ENCODE peak calls at places on chromosomes 2 and 18, in five cellular contexts. R is astrocyte of the spinal cord, B is keratinocyte, A is thoracic aorta, I is choroid plexus epithelial cell. F is an unnamed sample.

GRCh38 chr2:219709261-219709867 is 81.9 kb downstream of the SLC4A3 start:
- DNase-seq in R (no peak), A (no peak), B (no peak), I (no peak), F (no peak)

GRCh38 chr2:40098786-40099470 is 319.9 kb upstream of the THUMPD2 start:
- DNase-seq in R (peak; percentile 67), I (no peak), A (no peak), B (no peak), F (peak; percentile 72)

GRCh38 chr2:123908522-123908921 is 116.6 kb upstream of the CNTNAP5 start:
- DNase-seq in I (no peak), R (no peak), B (no peak), A (no peak), F (no peak)

GRCh38 chr18:3832211-3832610 is 382.2 kb downstream of the TGIF1 start:
- DNase-seq in I (no peak), A (no peak), R (no peak), B (no peak), F (no peak)

GRCh38 chr18:67475673-67476072 is 40.8 kb downstream of the DSEL start:
- DNase-seq in A (no peak), B (no peak), R (no peak), I (peak; percentile 78), F (peak; percentile 70)

GRCh38 chr18:46497129-46497528 is 159.9 kb downstream of the LOXHD1 start:
- DNase-seq in R (peak; percentile 19), A (no peak), B (no peak), I (peak; percentile 35), F (peak; percentile 14)

GRCh38 chr2:102251042-102251848 is 60.1 kb upstream of the IL1RL1 start:
- DNase-seq in I (peak; percentile 44), B (no peak), A (no peak), R (peak; percentile 44), F (peak; percentile 60)

GRCh38 chr2:164747786-164748433 is 93.7 kb downstream of the COBLL1 start:
- DNase-seq in A (no peak), B (no peak), I (peak; percentile 28), R (no peak), F (no peak)

GRCh38 chr2:233133239-233133638 is 73.1 kb downstream of the INPP5D start:
- DNase-seq in I (no peak), A (no peak), B (no peak), R (no peak), F (no peak)

GRCh38 chr2:100819365-100820345 is at the start of gene NPAS2:
- DNase-seq in I (peak; percentile 68), A (no peak), B (no peak), R (peak; percentile 43), F (peak; percentile 79)

GRCh38 chr2:44740678-44741077 is 200.8 kb upstream of the SIX3 start:
- DNase-seq in R (no peak), B (no peak), I (peak; percentile 3), A (no peak), F (no peak)

GRCh38 chr2:45067859-45068642 is 58.8 kb upstream of the SIX2 start:
- DNase-seq in B (no peak), A (no peak), I (peak; percentile 57), R (no peak), F (peak; percentile 76)

GRCh38 chr2:102449370-102449974 is 23.6 kb upstream of the SLC9A4 start:
- DNase-seq in A (no peak), I (peak; percentile 77), R (peak; percentile 57), B (no peak), F (peak; percentile 73)

GRCh38 chr18:68874361-68874760 is 76.5 kb downstream of the CCDC102B start:
- DNase-seq in A (no peak), I (peak; percentile 63), B (no peak), R (peak; percentile 50), F (peak; percentile 5)

GRCh38 chr2:174688079-174688478 is 76.2 kb downstream of the CHRNA1 start:
- DNase-seq in I (peak; percentile 74), R (peak; percentile 55), B (no peak), A (no peak), F (peak; percentile 66)

DNA sequence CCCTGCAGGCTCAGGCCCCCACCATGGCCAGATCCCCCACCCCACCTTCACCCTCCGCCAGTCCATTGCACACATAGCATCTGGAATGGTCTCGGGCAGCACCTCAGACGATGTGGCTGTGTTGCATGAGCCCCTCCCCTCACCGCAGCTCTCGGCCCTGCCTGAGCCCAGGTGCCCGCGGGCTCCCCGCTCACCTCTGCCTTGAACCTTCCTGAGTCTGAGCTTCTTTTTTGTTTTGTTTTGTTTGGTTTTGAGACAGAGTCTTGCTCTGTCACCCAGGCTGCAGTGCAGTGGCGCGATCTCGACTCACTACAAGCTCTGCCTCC is 20.1 kb downstream of the RRM2 start:
- DNase-seq in R (no peak), B (no peak), A (no peak), I (no peak), F (no peak)
- TF ChIP-seq CTCF in R (no peak), B (peak; percentile 5), A (no peak), I (no peak), F (no peak)

DNA sequence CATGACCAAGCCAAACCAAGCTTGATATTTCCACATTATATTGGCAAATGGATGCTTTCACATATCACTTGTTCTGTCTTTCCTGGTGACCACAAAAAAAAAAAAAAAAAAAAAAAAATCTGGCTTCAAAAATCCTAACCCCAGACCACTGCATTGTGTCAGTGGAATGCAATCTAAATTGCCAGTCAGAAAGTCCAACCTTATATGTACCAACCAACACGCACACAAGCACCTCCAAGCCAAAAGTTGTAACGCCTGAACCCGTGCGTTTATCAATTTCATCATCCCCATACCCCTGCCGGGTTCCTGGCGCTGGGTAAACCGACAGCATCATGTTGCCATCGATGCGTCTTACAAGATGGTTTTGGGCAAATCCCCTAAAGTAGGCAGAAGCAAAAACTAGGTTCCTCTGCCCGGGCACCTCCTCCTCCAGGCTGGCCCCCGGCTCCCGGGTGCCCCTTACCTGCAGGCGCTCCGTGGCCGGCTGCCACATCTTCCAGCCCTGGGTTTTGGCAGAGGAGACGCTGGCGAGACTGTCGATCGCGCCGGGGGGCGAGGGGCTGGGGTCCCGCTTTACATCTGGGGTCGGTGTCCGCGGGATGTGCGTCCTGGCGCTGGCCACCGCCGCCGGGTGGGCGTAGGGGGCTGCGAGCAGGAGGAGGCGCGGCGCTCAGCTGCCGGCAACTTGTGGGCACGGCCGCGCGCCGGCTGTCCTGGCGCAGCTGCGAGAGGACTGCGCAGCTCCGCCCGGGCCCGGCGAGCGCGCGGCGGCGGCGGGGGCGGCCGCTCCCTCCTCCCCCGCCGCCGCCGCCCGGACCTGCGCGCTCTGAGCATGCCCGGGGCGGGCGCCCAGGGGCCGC is at the start of gene PID1:
- DNase-seq in R (peak; percentile 42), B (no peak), A (no peak), I (peak; percentile 61), F (peak; percentile 69)
- H3K4me3 ChIP-seq in R (peak within 1 kb of the TSS; percentile 68), B (peak within 1 kb of the TSS; percentile 75), A (peak within 1 kb of the TSS; percentile 94), I (peak within 1 kb of the TSS; percentile 87), F (peak within 1 kb of the TSS; percentile 86)

GRCh38 chr2:177291701-177292100 is 27.2 kb upstream of the NFE2L2 start:
- DNase-seq in I (no peak), R (no peak), A (no peak), B (no peak), F (no peak)

GRCh38 chr2:177298191-177298590 is 33.7 kb upstream of the NFE2L2 start:
- DNase-seq in R (no peak), I (no peak), B (no peak), A (no peak), F (no peak)

GRCh38 chr2:177295479-177295878 is 31.0 kb upstream of the NFE2L2 start:
- DNase-seq in A (no peak), I (peak; percentile 73), B (no peak), R (peak; percentile 55), F (peak; percentile 40)

DNA sequence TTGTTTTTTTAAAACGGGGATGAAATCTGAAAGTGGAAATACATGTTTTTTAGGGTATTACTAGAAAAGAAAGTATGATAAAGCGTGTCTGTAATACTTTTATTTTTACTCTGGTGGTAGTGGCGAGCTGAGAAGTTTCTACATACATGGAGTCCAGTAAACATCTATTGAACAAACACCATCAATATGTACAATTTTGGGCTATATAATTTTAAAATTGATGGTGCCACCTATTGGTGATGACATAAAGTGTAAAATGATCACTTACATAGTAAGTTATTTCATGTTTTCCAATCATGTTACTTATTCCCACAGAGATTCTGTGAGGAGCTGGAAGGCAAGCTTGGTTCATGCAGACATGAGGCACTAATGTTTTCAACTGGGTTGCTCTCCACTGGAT is 31.5 kb upstream of the NFE2L2 start:
- DNase-seq in R (peak; percentile 59), B (no peak), A (no peak), I (peak; percentile 62), F (peak; percentile 56)
- TF ChIP-seq CTCF in R (peak; percentile 30), B (peak; percentile 38), A (peak; percentile 32), I (peak; percentile 43), F (peak; percentile 41)

GRCh38 chr2:216013080-216013909 is at the start of gene MREG:
- DNase-seq in I (peak; percentile 71), R (peak; percentile 66), A (no peak), B (no peak), F (peak; percentile 80)

GRCh38 chr2:216011320-216011849 is 2.0 kb downstream of the MREG start:
- DNase-seq in B (no peak), I (no peak), A (no peak), R (no peak), F (no peak)

GRCh38 chr2:216012830-216013079 is 596 bp downstream of the MREG start:
- DNase-seq in I (no peak), A (no peak), B (no peak), R (no peak), F (no peak)

GRCh38 chr2:216014006-216014405 is 655 bp upstream of the MREG start:
- DNase-seq in R (no peak), I (no peak), A (no peak), B (no peak), F (no peak)

GRCh38 chr2:216012133-216012829 is 1.1 kb downstream of the MREG start:
- DNase-seq in A (no peak), R (no peak), B (peak; percentile 33), I (no peak), F (no peak)
- H3K4me3 ChIP-seq in A (peak overlapping the region; percentile 93), R (peak overlapping the region; percentile 58), B (peak overlapping the region; percentile 99), I (peak overlapping the region; percentile 64), F (no peak overlapping the region)

GRCh38 chr2:17851731-17852585 is 26.5 kb upstream of the KCNS3 start:
- DNase-seq in R (peak; percentile 74), I (peak; percentile 78), A (no peak), B (peak; percentile 4), F (peak; percentile 79)
- TF ChIP-seq CTCF in R (peak; percentile 86), I (peak; percentile 95), A (peak; percentile 91), B (peak; percentile 96), F (peak; percentile 87)

GRCh38 chr2:42359304-42359749 is 1.7 kb downstream of the COX7A2L start:
- DNase-seq in I (peak; percentile 35), A (no peak), R (no peak), B (no peak), F (peak; percentile 17)
- H3K4me3 ChIP-seq in I (peak overlapping the region; percentile 100), A (peak overlapping the region; percentile 91), R (peak overlapping the region; percentile 83), B (peak overlapping the region; percentile 84), F (no peak overlapping the region)

DNA sequence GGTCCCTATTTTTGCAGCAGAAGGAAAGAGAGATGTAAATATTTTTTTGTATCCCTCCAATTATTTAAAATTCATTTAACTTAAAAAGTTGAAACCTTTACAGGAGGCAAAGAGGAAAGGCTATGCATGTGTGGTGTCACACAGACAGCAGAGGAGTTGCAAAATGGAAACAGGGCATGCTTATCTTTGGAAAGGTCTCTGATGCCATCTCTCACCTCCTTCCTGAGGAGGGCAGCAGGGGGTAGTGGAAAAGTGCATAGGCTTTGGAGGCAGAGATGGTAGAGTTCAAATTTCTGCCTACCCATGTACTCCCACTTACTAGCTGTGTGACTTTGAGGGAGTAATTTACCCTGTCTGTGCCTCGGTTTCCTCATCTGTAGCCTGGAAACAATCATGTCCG is 99.6 kb upstream of the MCFD2 start:
- DNase-seq in R (no peak), B (no peak), I (no peak), A (no peak), F (no peak)
- TF ChIP-seq CTCF in R (peak; percentile 10), B (peak; percentile 18), I (no peak), A (no peak), F (no peak)

GRCh38 chr2:17661460-17661859 is 92.2 kb downstream of the SMC6 start:
- DNase-seq in B (no peak), R (no peak), I (no peak), A (no peak), F (no peak)
- H3K4me3 ChIP-seq in B (no peak overlapping the region), R (no peak overlapping the region), I (no peak overlapping the region), A (no peak overlapping the region), F (no peak overlapping the region)